ENCODE peak calls at places on chromosomes 4 and X, in nine cellular contexts. A is stimulated activated CD4-positive, alpha-beta T cell treated with anti-CD3 and anti-CD28 coated beads, TNF-alpha, amount 100 ng/mL, for 24 hours; B is nephron progenitor cell; U is mesendoderm; F is choroid plexus epithelial cell; G is C1 segment of cervical spinal cord; K is Right ventricle myocardium superior; J is aorta; Z is endothelial cell. L is an unnamed sample.

GRCh38 chrX:35890699-35891098 is 28.8 kb upstream of the CFAP47 start:
- DNase-seq in Z (peak), A (no peak), J (peak), G (no peak), U (peak), B (peak), K (no peak), F (peak), L (peak)

GRCh38 chrX:21770631-21771321 is 12.9 kb upstream of the SMPX start:
- DNase-seq in G (no peak), U (peak), Z (no peak), A (no peak), B (no peak), K (no peak), F (no peak), J (no peak), L (no peak)

GRCh38 chr4:32025840-32026459 is 1305.8 kb downstream of the PCDH7 start:
- DNase-seq in Z (no peak), U (peak), K (no peak), F (peak), G (no peak), B (no peak), A (no peak), J (no peak), L (no peak)

GRCh38 chr4:95363579-95363965 is 185.2 kb downstream of the UNC5C start:
- DNase-seq in G (no peak), F (no peak), K (no peak), A (no peak), B (no peak), Z (no peak), J (no peak), U (no peak), L (no peak)

GRCh38 chr4:153750197-153750817 is 9.5 kb downstream of the RNF175 start:
- DNase-seq in B (peak), F (peak), J (peak), U (peak), Z (peak), G (peak), A (peak), K (no peak), L (peak)

GRCh38 chr4:56466910-56467283 is 520 bp upstream of the SRP72 start:
- DNase-seq in J (no peak), F (no peak), U (no peak), K (no peak), G (no peak), A (no peak), B (no peak), Z (no peak), L (peak)

GRCh38 chrX:47623540-47624027 is 3.9 kb upstream of the SYN1 start:
- DNase-seq in J (peak), K (peak), B (peak), Z (peak), U (peak), F (peak), A (peak), G (no peak), L (no peak)

GRCh38 chr4:39061450-39061849 is 582 bp upstream of the KLHL5 start:
- DNase-seq in A (no peak), B (no peak), Z (no peak), G (no peak), U (peak), F (no peak), J (no peak), K (no peak), L (no peak)

GRCh38 chr4:2923678-2924173 is 39.5 kb downstream of the NOP14 start:
- DNase-seq in K (no peak), J (peak), F (no peak), U (no peak), Z (no peak), G (no peak), A (no peak), B (no peak), L (no peak)

GRCh38 chrX:40987413-40987812 is 97.8 kb upstream of the USP9X start:
- DNase-seq in K (no peak), B (no peak), F (no peak), J (no peak), Z (no peak), U (peak), G (no peak), A (no peak), L (no peak)

GRCh38 chr4:174749091-174749490 is 80.0 kb downstream of the GLRA3 start:
- DNase-seq in K (no peak), J (no peak), A (no peak), B (no peak), U (no peak), Z (no peak), F (peak), G (no peak), L (no peak)

GRCh38 chr4:184295206-184295605 is 77.5 kb upstream of the ENPP6 start:
- DNase-seq in K (no peak), Z (no peak), U (no peak), J (no peak), G (no peak), A (no peak), B (no peak), F (no peak), L (no peak)

GRCh38 chrX:96590403-96590802 is 94.2 kb upstream of the DIAPH2 start:
- DNase-seq in B (no peak), G (no peak), J (no peak), Z (no peak), U (no peak), A (no peak), K (no peak), F (no peak), L (no peak)

GRCh38 chr4:124943145-124943889 is 230.8 kb upstream of the ANKRD50 start:
- DNase-seq in J (no peak), G (no peak), F (peak), K (no peak), B (no peak), A (no peak), Z (no peak), U (no peak), L (no peak)

GRCh38 chr4:158159718-158160094 is 13.1 kb downstream of the GASK1B start:
- DNase-seq in F (no peak), A (no peak), K (no peak), B (no peak), G (no peak), Z (no peak), J (no peak), U (no peak), L (no peak)

GRCh38 chrX:8738588-8739189 is 6.8 kb upstream of the ANOS1 start:
- DNase-seq in K (no peak), F (peak), A (no peak), B (peak), G (no peak), U (peak), Z (peak), J (no peak), L (no peak)

GRCh38 chrX:48461830-48462229 is 8.2 kb downstream of the SLC38A5 start:
- DNase-seq in F (no peak), A (no peak), K (no peak), J (no peak), Z (no peak), B (no peak), G (no peak), U (no peak), L (no peak)

GRCh38 chr4:84965558-84966381 is 720 bp downstream of the WDFY3 start:
- DNase-seq in G (peak), B (peak), U (peak), F (peak), Z (peak), J (peak), K (peak), A (no peak), L (peak)

GRCh38 chrX:149908727-149909126 is 20.6 kb upstream of the HSFX4 start:
- DNase-seq in J (no peak), A (no peak), F (no peak), B (no peak), U (no peak), G (no peak), Z (no peak), K (no peak), L (no peak)

GRCh38 chr4:60683953-60684352 is 516.2 kb upstream of the ADGRL3 start:
- DNase-seq in U (no peak), F (peak), Z (no peak), J (no peak), B (no peak), G (no peak), K (no peak), A (no peak), L (no peak)

GRCh38 chr4:184954482-184954881 is 63.8 kb upstream of the HELT start:
- DNase-seq in K (no peak), J (no peak), U (no peak), F (no peak), G (no peak), A (no peak), B (no peak), Z (no peak), L (no peak)

GRCh38 chrX:149511081-149511480 is 6.0 kb upstream of the IDS start:
- DNase-seq in F (no peak), Z (no peak), K (no peak), U (peak), A (no peak), J (no peak), G (no peak), B (no peak), L (no peak)

GRCh38 chrX:112211459-112211858 is 128.9 kb upstream of the TRPC5 start:
- DNase-seq in J (no peak), A (no peak), B (no peak), U (no peak), F (no peak), G (no peak), Z (no peak), K (no peak), L (no peak)

GRCh38 chrX:154529206-154529612 is 13.2 kb upstream of the FAM3A start:
- DNase-seq in Z (no peak), U (no peak), J (no peak), G (no peak), A (no peak), K (no peak), F (peak), B (no peak), L (no peak)

GRCh38 chr4:38728651-38729141 is 54.1 kb downstream of the TLR10 start:
- DNase-seq in G (no peak), F (no peak), Z (no peak), A (no peak), U (peak), K (no peak), J (no peak), B (no peak), L (no peak)

GRCh38 chr4:7139167-7139979 is 53.0 kb upstream of the SORCS2 start:
- DNase-seq in G (no peak), A (no peak), Z (no peak), J (no peak), F (no peak), K (no peak), U (no peak), B (no peak), L (no peak)

GRCh38 chrX:65601530-65602281 is 65.7 kb upstream of the MSN start:
- DNase-seq in K (peak), A (no peak), Z (peak), F (peak), G (no peak), U (peak), J (peak), B (no peak), L (peak)

GRCh38 chr4:845836-846251 is 19.9 kb upstream of the CPLX1 start:
- DNase-seq in G (no peak), J (peak), F (peak), A (no peak), U (no peak), K (peak), B (peak), Z (no peak), L (no peak)

GRCh38 chrX:48958635-48959094 is 1.3 kb upstream of the OTUD5 start:
- DNase-seq in B (no peak), G (no peak), U (no peak), A (no peak), F (peak), K (peak), J (peak), Z (peak), L (no peak)

GRCh38 chr4:145776208-145776607 is 96.3 kb downstream of the C4orf51 start:
- DNase-seq in F (no peak), B (no peak), A (no peak), K (no peak), Z (no peak), G (no peak), U (no peak), J (no peak), L (no peak)

GRCh38 chr4:180058731-180059215 is 2184.4 kb upstream of the TENM3 start:
- DNase-seq in U (peak), K (peak), Z (peak), B (peak), J (no peak), F (peak), A (no peak), G (peak), L (peak)

GRCh38 chr4:75172551-75172950 is 239.6 kb downstream of the PARM1 start:
- DNase-seq in G (no peak), F (no peak), J (no peak), K (no peak), Z (no peak), U (no peak), A (no peak), B (no peak), L (no peak)